ENCODE peak calls at places on chromosomes 7 and 10, in nine cellular contexts. X is dorsolateral prefrontal cortex; Z is HS-5; H is breast epithelium; P is cardiac muscle cell; U is NCI-H1694 treated with DMSO at 0.1 percent for 48 hours; C is stimulated activated CD4-positive, alpha-beta T cell treated with anti-CD3 and anti-CD28 coated beads, Interleukin-1b, Interleukin-23, amount 100 ng/mL, for 24 hours; F is amniotic stem cell; M is CD4-positive, CD25-positive, alpha-beta regulatory T cell. S is an unnamed sample.

GRCh38 chr7:16634292-16634738 is 11.2 kb downstream of the ANKMY2 start:
- DNase-seq in P (peak; percentile 42), X (no peak), F (no peak), H (no peak), Z (no peak), M (no peak), U (no peak), C (no peak), S (no peak)

GRCh38 chr7:40544277-40544723 is 409.5 kb downstream of the SUGCT start:
- DNase-seq in Z (no peak), X (no peak), C (no peak), M (no peak), P (peak; percentile 50), F (no peak), U (no peak), H (no peak), S (no peak)

GRCh38 chr10:122449153-122449552 is 5.3 kb upstream of the ARMS2 start:
- DNase-seq in Z (no peak), P (no peak), H (no peak), C (no peak), X (no peak), F (no peak), U (no peak), M (no peak), S (no peak)

GRCh38 chr10:78865518-78865835 is 203.3 kb upstream of the ZMIZ1 start:
- DNase-seq in M (no peak), X (peak; percentile 53), C (no peak), P (peak; percentile 57), Z (no peak), H (no peak), F (no peak), U (no peak), S (peak; percentile 45)

GRCh38 chr7:140877249-140877524 is 47.5 kb downstream of the BRAF start:
- DNase-seq in C (no peak), U (no peak), H (no peak), M (no peak), Z (no peak), F (no peak), P (peak; percentile 5), X (no peak), S (no peak)

GRCh38 chr7:18387191-18387720 is 108.3 kb upstream of the HDAC9 start:
- DNase-seq in F (no peak), X (no peak), C (no peak), H (no peak), P (no peak), U (no peak), Z (no peak), M (no peak), S (no peak)

GRCh38 chr10:124911124-124912051 is 30.5 kb upstream of the ZRANB1 start:
- DNase-seq in U (no peak), C (no peak), X (no peak), F (no peak), M (no peak), P (peak; percentile 83), Z (no peak), H (peak; percentile 9), S (peak; percentile 63)

GRCh38 chr7:150769768-150770167 is 30.4 kb downstream of the TMEM176B start:
- DNase-seq in M (no peak), X (no peak), P (no peak), H (no peak), Z (no peak), F (no peak), C (no peak), U (no peak), S (no peak)

GRCh38 chr10:29841724-29842649 is 207.2 kb upstream of the SVIL start:
- DNase-seq in F (no peak), Z (no peak), C (no peak), X (no peak), H (peak; percentile 60), M (no peak), U (peak; percentile 80), P (peak; percentile 30), S (no peak)

GRCh38 chr7:105320896-105321295 is 67.8 kb downstream of the SRPK2 start:
- DNase-seq in M (no peak), U (no peak), P (no peak), Z (no peak), H (no peak), C (no peak), X (no peak), F (no peak), S (no peak)

GRCh38 chr10:31262672-31263071 is 56.3 kb upstream of the ZEB1 start:
- DNase-seq in U (no peak), H (no peak), X (no peak), M (no peak), Z (no peak), C (no peak), P (peak; percentile 87), F (peak; percentile 11), S (no peak)

GRCh38 chr10:17340144-17340829 is 112.2 kb downstream of the VIM start:
- DNase-seq in U (no peak), X (no peak), P (no peak), F (no peak), H (no peak), C (no peak), Z (no peak), M (no peak), S (no peak)

GRCh38 chr7:142556745-142557144 is 192.5 kb upstream of the PRSS1 start:
- DNase-seq in H (peak; percentile 56), C (no peak), U (no peak), P (peak; percentile 96), Z (peak; percentile 95), M (no peak), F (peak; percentile 77), X (no peak), S (no peak)

GRCh38 chr7:149708026-149708425 is 65.4 kb downstream of the ZNF467 start:
- DNase-seq in X (no peak), M (no peak), P (no peak), C (no peak), U (no peak), F (no peak), H (no peak), Z (no peak), S (no peak)

GRCh38 chr7:128322040-128322643 is 21.6 kb downstream of the RBM28 start:
- DNase-seq in P (peak; percentile 65), X (no peak), F (peak; percentile 21), H (no peak), M (no peak), Z (no peak), U (peak; percentile 37), C (no peak), S (peak; percentile 55)

GRCh38 chr10:110556993-110557601 is 10.4 kb upstream of the SMC3 start:
- DNase-seq in C (peak; percentile 33), X (peak; percentile 46), Z (no peak), M (peak; percentile 42), F (peak; percentile 19), P (peak; percentile 73), U (peak; percentile 16), H (no peak), S (peak; percentile 35)

GRCh38 chr10:84563355-84563754 is 235.0 kb downstream of the CCSER2 start:
- DNase-seq in H (no peak), P (no peak), M (no peak), X (no peak), U (no peak), C (no peak), Z (no peak), F (no peak), S (no peak)

GRCh38 chr7:157485361-157485831 is 148.6 kb downstream of the DNAJB6 start:
- DNase-seq in F (no peak), P (no peak), U (no peak), Z (no peak), C (no peak), M (no peak), H (no peak), X (no peak), S (no peak)

GRCh38 chr7:20307901-20308300 is 22.8 kb upstream of the ITGB8 start:
- DNase-seq in X (no peak), F (no peak), M (no peak), U (no peak), H (no peak), P (no peak), C (no peak), Z (no peak), S (no peak)

GRCh38 chr7:56206420-56206819 is 90.2 kb upstream of the NUPR2 start:
- DNase-seq in F (no peak), Z (no peak), P (no peak), C (no peak), M (no peak), U (no peak), X (no peak), H (no peak), S (no peak)

GRCh38 chr7:1691601-1692499 is 21.8 kb downstream of the ELFN1 start:
- DNase-seq in P (no peak), F (no peak), C (no peak), Z (no peak), H (peak; percentile 51), U (no peak), M (no peak), X (peak; percentile 73), S (peak; percentile 26)

GRCh38 chr7:27933691-27934565 is 194.0 kb downstream of the TAX1BP1 start:
- DNase-seq in Z (peak; percentile 71), M (no peak), X (no peak), F (no peak), C (no peak), H (no peak), U (peak; percentile 19), P (peak; percentile 9), S (peak; percentile 66)

GRCh38 chr7:127585044-127585953 is at the start of gene GCC1:
- DNase-seq in P (peak; percentile 93), X (peak; percentile 95), M (peak; percentile 91), Z (peak; percentile 36), U (peak; percentile 35), F (peak; percentile 79), H (peak; percentile 91), C (peak; percentile 92), S (peak; percentile 95)

GRCh38 chr7:74012842-74013249 is 15.1 kb upstream of the ELN start:
- DNase-seq in C (no peak), Z (no peak), U (no peak), F (no peak), P (no peak), X (no peak), H (no peak), M (no peak), S (no peak)

GRCh38 chr10:35705671-35706070 is 63.6 kb upstream of the FZD8 start:
- DNase-seq in P (no peak), U (no peak), C (no peak), H (no peak), F (no peak), X (no peak), Z (no peak), M (no peak), S (no peak)

GRCh38 chr10:50511512-50512213 is 112.1 kb downstream of the SGMS1 start:
- DNase-seq in U (no peak), Z (no peak), H (no peak), P (peak; percentile 14), M (no peak), C (no peak), F (no peak), X (no peak), S (no peak)

GRCh38 chr7:151425670-151426075 is 14.3 kb downstream of the CRYGN start:
- DNase-seq in P (peak; percentile 86), H (no peak), M (no peak), C (no peak), F (no peak), U (no peak), Z (no peak), X (no peak), S (no peak)

GRCh38 chr10:70783056-70783684 is 2.0 kb downstream of the TBATA start:
- DNase-seq in C (no peak), Z (no peak), U (no peak), F (no peak), H (no peak), X (no peak), P (no peak), M (no peak), S (no peak)

GRCh38 chr7:80900583-80901576 is 18.0 kb downstream of the SEMA3C start:
- DNase-seq in Z (no peak), M (no peak), H (no peak), F (peak; percentile 22), X (no peak), C (no peak), U (no peak), P (peak; percentile 88), S (no peak)

GRCh38 chr10:70376436-70377378 is 5.7 kb downstream of the LRRC20 start:
- DNase-seq in M (no peak), C (no peak), Z (no peak), P (no peak), X (no peak), F (no peak), U (no peak), H (no peak), S (no peak)

GRCh38 chr7:82175319-82175718 is 268.3 kb downstream of the CACNA2D1 start:
- DNase-seq in M (no peak), H (no peak), P (no peak), U (no peak), X (no peak), C (no peak), Z (no peak), F (no peak), S (no peak)